ENCODE peak calls at places on chromosomes 3 and 15, in four cellular contexts. One of them, this sample, is unnamed.
A peak's percentile ranks its signal among the peaks of the same experiment; 100 is the strongest.

GRCh38 chr3:135559802-135560201 is 405.7 kb upstream of the PPP2R3A start:
- DNase-seq in HepG2: no peak
- DNase-seq in K562: no peak
- DNase-seq in H1: no peak
- DNase-seq in this sample: no peak

GRCh38 chr3:134871818-134872217 is 76.8 kb downstream of the EPHB1 start:
- DNase-seq in HepG2: no peak
- DNase-seq in K562: no peak
- DNase-seq in H1: no peak
- DNase-seq in this sample: no peak

GRCh38 chr3:29693863-29694262 is 413.0 kb downstream of the RBMS3 start:
- DNase-seq in HepG2: no peak
- DNase-seq in K562: no peak
- DNase-seq in H1: peak; percentile 7
- DNase-seq in this sample: peak; percentile 33

GRCh38 chr3:58205981-58206380 is 4.8 kb downstream of the DNASE1L3 start:
- DNase-seq in HepG2: peak; percentile 58
- DNase-seq in K562: no peak
- DNase-seq in H1: no peak
- DNase-seq in this sample: no peak

GRCh38 chr3:39146611-39147373 is 6.6 kb downstream of the CSRNP1 start:
- DNase-seq in HepG2: peak; percentile 29
- DNase-seq in K562: peak; percentile 84
- DNase-seq in H1: no peak
- DNase-seq in this sample: peak; percentile 71

GRCh38 chr15:23467110-23467600 is 20.1 kb upstream of the GOLGA6L2 start:
- DNase-seq in HepG2: peak; percentile 23
- DNase-seq in K562: peak; percentile 29
- DNase-seq in H1: no peak
- DNase-seq in this sample: peak; percentile 65

GRCh38 chr3:101676765-101677435 is at the start of gene ZBTB11:
- DNase-seq in HepG2: peak; percentile 99
- DNase-seq in K562: peak; percentile 99
- DNase-seq in H1: peak; percentile 99
- DNase-seq in this sample: peak; percentile 97

GRCh38 chr15:91055548-91056331 is 33.3 kb upstream of the VPS33B start:
- DNase-seq in HepG2: peak; percentile 38
- DNase-seq in K562: peak; percentile 46
- DNase-seq in H1: peak; percentile 49
- DNase-seq in this sample: peak; percentile 85

GRCh38 chr3:186268616-186269448 is 93.2 kb downstream of the DGKG start:
- DNase-seq in HepG2: peak; percentile 34
- DNase-seq in K562: peak; percentile 41
- DNase-seq in H1: no peak
- DNase-seq in this sample: no peak

GRCh38 chr15:94600496-94600895 is 369.1 kb downstream of the MCTP2 start:
- DNase-seq in HepG2: no peak
- DNase-seq in K562: no peak
- DNase-seq in H1: no peak
- DNase-seq in this sample: no peak

GRCh38 chr3:72163809-72164634 is 379.1 kb upstream of the PROK2 start:
- DNase-seq in HepG2: no peak
- DNase-seq in K562: peak; percentile 89
- DNase-seq in H1: no peak
- DNase-seq in this sample: no peak

GRCh38 chr3:112786002-112786590 is 60.6 kb downstream of the CD200R1L start:
- DNase-seq in HepG2: no peak
- DNase-seq in K562: peak; percentile 59
- DNase-seq in H1: no peak
- DNase-seq in this sample: no peak

GRCh38 chr15:23472678-23473077 is 25.6 kb upstream of the GOLGA6L2 start:
- DNase-seq in HepG2: no peak
- DNase-seq in K562: no peak
- DNase-seq in H1: no peak
- DNase-seq in this sample: peak; percentile 8

GRCh38 chr3:122975924-122976293 is 51.7 kb downstream of the SEMA5B start:
- DNase-seq in HepG2: no peak
- DNase-seq in K562: no peak
- DNase-seq in H1: no peak
- DNase-seq in this sample: no peak

GRCh38 chr15:39265261-39265660 is 315.6 kb upstream of the THBS1 start:
- DNase-seq in HepG2: no peak
- DNase-seq in K562: no peak
- DNase-seq in H1: no peak
- DNase-seq in this sample: no peak

GRCh38 chr15:39172380-39173281 is 408.2 kb upstream of the THBS1 start:
- DNase-seq in HepG2: peak; percentile 67
- DNase-seq in K562: no peak
- DNase-seq in H1: no peak
- DNase-seq in this sample: no peak

GRCh38 chr15:90291679-90292356 is 26.3 kb downstream of the NGRN start:
- DNase-seq in HepG2: peak; percentile 50
- DNase-seq in K562: peak; percentile 87
- DNase-seq in H1: no peak
- DNase-seq in this sample: peak; percentile 71

GRCh38 chr3:132317229-132317948 is at the start of gene ACP3:
- DNase-seq in HepG2: no peak
- DNase-seq in K562: no peak
- DNase-seq in H1: no peak
- DNase-seq in this sample: peak; percentile 2

GRCh38 chr3:20322085-20322484 is 136.1 kb upstream of the SGO1 start:
- DNase-seq in HepG2: no peak
- DNase-seq in K562: peak; percentile 56
- DNase-seq in H1: no peak
- DNase-seq in this sample: no peak

GRCh38 chr15:59339252-59339672 is 33.4 kb downstream of the MYO1E start:
- DNase-seq in HepG2: peak; percentile 90
- DNase-seq in K562: no peak
- DNase-seq in H1: no peak
- DNase-seq in this sample: no peak

GRCh38 chr3:37762698-37763097 is 99.0 kb upstream of the CTDSPL start:
- DNase-seq in HepG2: no peak
- DNase-seq in K562: peak; percentile 8
- DNase-seq in H1: no peak
- DNase-seq in this sample: no peak

DNA sequence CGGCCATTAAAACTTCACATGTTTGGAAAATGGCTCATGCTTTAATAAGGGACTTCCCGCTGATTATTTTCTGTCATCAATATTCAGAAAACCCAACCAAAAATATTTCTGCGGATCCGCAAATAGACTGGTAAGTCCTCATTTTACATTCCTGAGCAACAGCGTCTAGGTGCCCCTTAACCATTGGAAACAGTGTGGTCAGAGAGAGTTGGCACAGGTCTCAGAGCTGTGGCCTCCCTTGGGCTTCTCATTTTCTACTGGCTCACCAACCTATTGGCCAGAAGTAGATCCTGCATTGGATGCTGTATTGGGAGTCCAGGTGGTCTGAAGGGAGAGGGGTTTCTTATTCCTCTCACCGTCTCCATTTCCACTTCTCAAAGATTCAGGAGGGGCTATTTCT is 348.1 kb upstream of the DCBLD2 start:
- DNase-seq in HepG2: no peak
- DNase-seq in K562: no peak
- DNase-seq in H1: no peak
- DNase-seq in this sample: no peak
- TF ChIP-seq PHF8 in HepG2: no peak
- TF ChIP-seq PHF8 in K562: no peak
- TF ChIP-seq PHF8 in H1: no peak
- TF ChIP-seq PHF8 in this sample: no peak

DNA sequence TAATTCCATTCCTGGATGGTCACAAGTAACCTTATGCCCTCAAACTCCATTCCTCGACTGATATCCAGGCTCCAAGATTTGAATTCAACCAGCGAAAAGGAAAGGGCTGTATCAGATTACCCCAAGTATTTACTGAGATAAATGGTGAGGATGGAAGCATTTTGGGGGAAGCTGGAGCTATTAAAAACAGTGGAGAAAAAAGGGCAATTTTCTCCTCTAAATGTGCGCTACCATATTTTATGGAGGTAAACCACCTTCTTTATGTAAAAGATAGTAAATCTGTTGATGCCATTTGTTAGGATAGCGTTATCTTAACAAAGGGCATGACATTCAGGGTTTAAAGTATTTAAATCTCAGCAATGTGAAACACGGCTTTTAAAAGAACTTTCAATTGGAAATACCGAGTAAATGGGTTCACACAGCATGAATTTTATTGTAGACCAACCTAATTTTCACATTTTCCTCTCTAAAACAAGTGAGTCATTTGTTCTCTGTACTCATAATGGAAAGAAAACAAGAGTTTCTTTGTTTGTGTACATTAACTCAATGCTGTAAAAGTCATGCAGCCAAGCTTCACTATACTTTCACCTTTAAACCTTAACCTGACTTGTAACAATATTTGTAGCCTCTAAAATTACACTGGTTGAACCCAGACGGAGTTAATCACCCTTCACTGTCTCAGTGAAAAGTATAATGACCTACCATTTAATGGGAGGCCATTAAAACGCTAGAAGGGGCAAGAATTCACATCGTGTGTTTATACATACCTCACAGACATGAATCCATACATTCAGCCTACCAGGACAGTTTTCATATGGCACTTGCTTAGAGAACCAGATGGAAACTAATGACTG is 773.4 kb downstream of the ROBO1 start:
- DNase-seq in HepG2: peak; percentile 66
- DNase-seq in K562: no peak
- DNase-seq in H1: peak; percentile 13
- DNase-seq in this sample: no peak
- TF ChIP-seq PHF8 in HepG2: no peak
- TF ChIP-seq PHF8 in K562: no peak
- TF ChIP-seq PHF8 in H1: no peak
- TF ChIP-seq PHF8 in this sample: no peak

GRCh38 chr3:10122724-10123123 is 7.2 kb downstream of the BRK1 start:
- DNase-seq in HepG2: no peak
- DNase-seq in K562: no peak
- DNase-seq in H1: no peak
- DNase-seq in this sample: no peak
- TF ChIP-seq PHF8 in HepG2: no peak
- TF ChIP-seq PHF8 in K562: no peak
- TF ChIP-seq PHF8 in H1: no peak
- TF ChIP-seq PHF8 in this sample: no peak

GRCh38 chr3:128569756-128570155 is 76.8 kb upstream of the GATA2 start:
- DNase-seq in HepG2: no peak
- DNase-seq in K562: no peak
- DNase-seq in H1: no peak
- DNase-seq in this sample: no peak

GRCh38 chr3:128573160-128573559 is 77.5 kb downstream of the RPN1 start:
- DNase-seq in HepG2: no peak
- DNase-seq in K562: no peak
- DNase-seq in H1: no peak
- DNase-seq in this sample: no peak

GRCh38 chr3:128572013-128572412 is 78.6 kb downstream of the RPN1 start:
- DNase-seq in HepG2: no peak
- DNase-seq in K562: no peak
- DNase-seq in H1: no peak
- DNase-seq in this sample: no peak

GRCh38 chr3:128573707-128574162 is 76.9 kb downstream of the RPN1 start:
- DNase-seq in HepG2: no peak
- DNase-seq in K562: peak; percentile 54
- DNase-seq in H1: no peak
- DNase-seq in this sample: no peak

DNA sequence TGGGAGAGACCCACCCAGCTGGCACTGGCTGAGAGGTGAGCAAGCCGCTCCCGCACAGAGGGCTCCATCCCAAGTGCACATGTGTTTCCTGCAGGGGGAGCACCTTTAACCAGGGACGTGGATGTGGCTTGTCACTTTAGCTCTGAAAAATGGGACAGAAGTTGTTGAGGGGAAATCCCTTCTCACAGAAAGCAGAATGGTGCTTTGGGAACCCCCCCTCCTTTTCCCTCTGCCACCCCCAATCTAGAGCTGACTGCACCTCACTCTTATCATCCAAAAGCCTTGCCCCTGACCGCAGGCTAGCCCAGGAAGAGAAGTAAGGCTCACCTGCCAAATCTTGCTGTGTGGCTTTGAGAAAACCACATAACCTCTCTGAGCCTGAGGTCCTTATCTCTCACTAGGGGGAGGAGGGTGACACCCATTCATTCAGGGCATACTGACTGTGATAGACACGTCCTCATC is 77.9 kb downstream of the RPN1 start:
- DNase-seq in HepG2: peak; percentile 40
- DNase-seq in K562: peak; percentile 44
- DNase-seq in H1: no peak
- DNase-seq in this sample: peak; percentile 79
- TF ChIP-seq PHF8 in HepG2: no peak
- TF ChIP-seq PHF8 in K562: no peak
- TF ChIP-seq PHF8 in H1: no peak
- TF ChIP-seq PHF8 in this sample: no peak

This sample was measured in A549.